ENCODE peak calls at places on chromosomes 5 and 9, in ten cellular contexts. One of them, this sample, is unnamed.

GRCh38 chr5:15932066-15932465 is 247.5 kb downstream of the MARCHF11 start:
- DNase-seq in heart left ventricle: no peak
- DNase-seq in IMR-90: no peak
- DNase-seq in uterus: no peak
- DNase-seq in neuronal stem cell: no peak
- DNase-seq in tibial artery: no peak
- DNase-seq in AG04450: no peak
- DNase-seq in left lung: no peak
- DNase-seq in colonic mucosa: no peak
- DNase-seq in upper lobe of left lung: no peak
- DNase-seq in this sample: peak; percentile 80

GRCh38 chr5:151719228-151719861 is 32.6 kb upstream of the SPARC start:
- DNase-seq in upper lobe of left lung: no peak
- DNase-seq in colonic mucosa: peak; percentile 45
- DNase-seq in left lung: no peak
- DNase-seq in neuronal stem cell: no peak
- DNase-seq in tibial artery: no peak
- DNase-seq in uterus: no peak
- DNase-seq in heart left ventricle: no peak
- DNase-seq in IMR-90: peak; percentile 50
- DNase-seq in AG04450: no peak
- DNase-seq in this sample: peak; percentile 59

GRCh38 chr5:78899922-78900362 is 85.2 kb downstream of the ARSB start:
- DNase-seq in upper lobe of left lung: peak; percentile 48
- DNase-seq in tibial artery: no peak
- DNase-seq in neuronal stem cell: peak; percentile 50
- DNase-seq in AG04450: no peak
- DNase-seq in uterus: no peak
- DNase-seq in left lung: no peak
- DNase-seq in colonic mucosa: peak; percentile 52
- DNase-seq in heart left ventricle: no peak
- DNase-seq in IMR-90: peak; percentile 67
- DNase-seq in this sample: peak; percentile 69

GRCh38 chr5:141672856-141673813 is 8.9 kb downstream of the ARAP3 start:
- DNase-seq in IMR-90: no peak
- DNase-seq in colonic mucosa: no peak
- DNase-seq in heart left ventricle: no peak
- DNase-seq in left lung: no peak
- DNase-seq in upper lobe of left lung: no peak
- DNase-seq in uterus: no peak
- DNase-seq in AG04450: no peak
- DNase-seq in tibial artery: no peak
- DNase-seq in neuronal stem cell: no peak
- DNase-seq in this sample: no peak

GRCh38 chr5:542693-543311 is 18.6 kb upstream of the SLC9A3 start:
- DNase-seq in IMR-90: no peak
- DNase-seq in left lung: peak; percentile 76
- DNase-seq in heart left ventricle: peak; percentile 58
- DNase-seq in uterus: no peak
- DNase-seq in AG04450: no peak
- DNase-seq in tibial artery: peak; percentile 62
- DNase-seq in colonic mucosa: no peak
- DNase-seq in neuronal stem cell: no peak
- DNase-seq in upper lobe of left lung: no peak
- DNase-seq in this sample: no peak

GRCh38 chr9:33287087-33287490 is 3.2 kb upstream of the NFX1 start:
- DNase-seq in IMR-90: peak; percentile 75
- DNase-seq in uterus: no peak
- DNase-seq in left lung: no peak
- DNase-seq in heart left ventricle: no peak
- DNase-seq in upper lobe of left lung: peak; percentile 44
- DNase-seq in neuronal stem cell: no peak
- DNase-seq in tibial artery: no peak
- DNase-seq in colonic mucosa: peak; percentile 69
- DNase-seq in AG04450: peak; percentile 55
- DNase-seq in this sample: peak; percentile 49

GRCh38 chr9:76655121-76655531 is 109.1 kb upstream of the PCA3 start:
- DNase-seq in upper lobe of left lung: no peak
- DNase-seq in AG04450: no peak
- DNase-seq in neuronal stem cell: no peak
- DNase-seq in left lung: no peak
- DNase-seq in uterus: no peak
- DNase-seq in heart left ventricle: no peak
- DNase-seq in colonic mucosa: no peak
- DNase-seq in IMR-90: no peak
- DNase-seq in tibial artery: no peak
- DNase-seq in this sample: no peak

GRCh38 chr5:125575561-125576504 is 829.4 kb upstream of the ZNF608 start:
- DNase-seq in uterus: no peak
- DNase-seq in tibial artery: no peak
- DNase-seq in upper lobe of left lung: no peak
- DNase-seq in colonic mucosa: peak; percentile 72
- DNase-seq in IMR-90: no peak
- DNase-seq in neuronal stem cell: peak; percentile 37
- DNase-seq in left lung: no peak
- DNase-seq in AG04450: no peak
- DNase-seq in heart left ventricle: no peak
- DNase-seq in this sample: peak; percentile 89

GRCh38 chr5:17634160-17634559 is at the start of gene TAF11L14:
- DNase-seq in left lung: no peak
- DNase-seq in AG04450: no peak
- DNase-seq in neuronal stem cell: no peak
- DNase-seq in colonic mucosa: no peak
- DNase-seq in uterus: no peak
- DNase-seq in heart left ventricle: no peak
- DNase-seq in upper lobe of left lung: no peak
- DNase-seq in tibial artery: no peak
- DNase-seq in IMR-90: no peak
- DNase-seq in this sample: no peak

GRCh38 chr9:101727621-101728524 is 10.6 kb downstream of the GRIN3A start:
- DNase-seq in uterus: no peak
- DNase-seq in left lung: no peak
- DNase-seq in colonic mucosa: no peak
- DNase-seq in AG04450: no peak
- DNase-seq in IMR-90: peak; percentile 11
- DNase-seq in tibial artery: no peak
- DNase-seq in upper lobe of left lung: no peak
- DNase-seq in heart left ventricle: no peak
- DNase-seq in neuronal stem cell: no peak
- DNase-seq in this sample: peak; percentile 49

GRCh38 chr9:70422371-70423043 is 8.1 kb upstream of the KLF9 start:
- DNase-seq in heart left ventricle: no peak
- DNase-seq in left lung: no peak
- DNase-seq in neuronal stem cell: no peak
- DNase-seq in upper lobe of left lung: no peak
- DNase-seq in AG04450: no peak
- DNase-seq in IMR-90: no peak
- DNase-seq in tibial artery: peak; percentile 34
- DNase-seq in colonic mucosa: no peak
- DNase-seq in uterus: no peak
- DNase-seq in this sample: peak; percentile 23

GRCh38 chr5:88674262-88675158 is 208.5 kb downstream of the MEF2C start:
- DNase-seq in AG04450: no peak
- DNase-seq in heart left ventricle: peak; percentile 55
- DNase-seq in uterus: no peak
- DNase-seq in left lung: peak; percentile 76
- DNase-seq in upper lobe of left lung: no peak
- DNase-seq in neuronal stem cell: no peak
- DNase-seq in IMR-90: no peak
- DNase-seq in tibial artery: no peak
- DNase-seq in colonic mucosa: no peak
- DNase-seq in this sample: peak; percentile 91

GRCh38 chr9:130731355-130731754 is 37.8 kb downstream of the EXOSC2 start:
- DNase-seq in AG04450: no peak
- DNase-seq in tibial artery: no peak
- DNase-seq in IMR-90: no peak
- DNase-seq in heart left ventricle: no peak
- DNase-seq in neuronal stem cell: no peak
- DNase-seq in left lung: no peak
- DNase-seq in colonic mucosa: no peak
- DNase-seq in upper lobe of left lung: no peak
- DNase-seq in uterus: no peak
- DNase-seq in this sample: no peak

GRCh38 chr9:113633782-113634596 is 170.5 kb downstream of the RGS3 start:
- DNase-seq in IMR-90: peak; percentile 36
- DNase-seq in neuronal stem cell: no peak
- DNase-seq in colonic mucosa: no peak
- DNase-seq in tibial artery: peak; percentile 58
- DNase-seq in upper lobe of left lung: peak; percentile 13
- DNase-seq in AG04450: no peak
- DNase-seq in left lung: no peak
- DNase-seq in heart left ventricle: peak; percentile 36
- DNase-seq in uterus: no peak
- DNase-seq in this sample: peak; percentile 95

GRCh38 chr9:113631811-113632665 is 168.5 kb downstream of the RGS3 start:
- DNase-seq in heart left ventricle: no peak
- DNase-seq in colonic mucosa: no peak
- DNase-seq in neuronal stem cell: no peak
- DNase-seq in AG04450: no peak
- DNase-seq in IMR-90: no peak
- DNase-seq in upper lobe of left lung: peak; percentile 11
- DNase-seq in left lung: peak; percentile 6
- DNase-seq in uterus: no peak
- DNase-seq in tibial artery: no peak
- DNase-seq in this sample: no peak

GRCh38 chr9:113631093-113631765 is 167.7 kb downstream of the RGS3 start:
- DNase-seq in colonic mucosa: no peak
- DNase-seq in upper lobe of left lung: no peak
- DNase-seq in uterus: peak; percentile 8
- DNase-seq in tibial artery: peak; percentile 43
- DNase-seq in IMR-90: no peak
- DNase-seq in neuronal stem cell: no peak
- DNase-seq in left lung: peak; percentile 30
- DNase-seq in heart left ventricle: peak; percentile 40
- DNase-seq in AG04450: no peak
- DNase-seq in this sample: no peak

GRCh38 chr9:113634597-113635515 is 171.3 kb downstream of the RGS3 start:
- DNase-seq in left lung: no peak
- DNase-seq in tibial artery: peak; percentile 40
- DNase-seq in AG04450: no peak
- DNase-seq in neuronal stem cell: no peak
- DNase-seq in uterus: no peak
- DNase-seq in IMR-90: peak; percentile 69
- DNase-seq in upper lobe of left lung: peak; percentile 5
- DNase-seq in colonic mucosa: no peak
- DNase-seq in heart left ventricle: peak; percentile 14
- DNase-seq in this sample: peak; percentile 59

GRCh38 chr9:113632776-113633590 is 169.5 kb downstream of the RGS3 start:
- DNase-seq in tibial artery: no peak
- DNase-seq in upper lobe of left lung: peak; percentile 37
- DNase-seq in AG04450: no peak
- DNase-seq in colonic mucosa: no peak
- DNase-seq in left lung: peak; percentile 23
- DNase-seq in neuronal stem cell: no peak
- DNase-seq in IMR-90: peak; percentile 78
- DNase-seq in heart left ventricle: peak; percentile 41
- DNase-seq in uterus: no peak
- DNase-seq in this sample: no peak
- H3K27ac ChIP-seq in tibial artery: no peak overlapping the region
- H3K27ac ChIP-seq in upper lobe of left lung: no peak overlapping the region
- H3K27ac ChIP-seq in AG04450: no peak overlapping the region
- H3K27ac ChIP-seq in colonic mucosa: no peak overlapping the region
- H3K27ac ChIP-seq in left lung: no peak overlapping the region
- H3K27ac ChIP-seq in neuronal stem cell: no peak overlapping the region
- H3K27ac ChIP-seq in IMR-90: no peak overlapping the region
- H3K27ac ChIP-seq in heart left ventricle: no peak overlapping the region
- H3K27ac ChIP-seq in uterus: no peak overlapping the region
- H3K27ac ChIP-seq in this sample: no peak overlapping the region

GRCh38 chr5:166551384-166551783 is 1740.1 kb upstream of the WWC1 start:
- DNase-seq in upper lobe of left lung: no peak
- DNase-seq in heart left ventricle: no peak
- DNase-seq in colonic mucosa: no peak
- DNase-seq in tibial artery: no peak
- DNase-seq in IMR-90: no peak
- DNase-seq in AG04450: no peak
- DNase-seq in neuronal stem cell: no peak
- DNase-seq in uterus: no peak
- DNase-seq in left lung: no peak
- DNase-seq in this sample: no peak
- H3K9me3 ChIP-seq in upper lobe of left lung: no peaks in the 10 kb centered on the region
- H3K9me3 ChIP-seq in heart left ventricle: no peaks in the 10 kb centered on the region
- H3K9me3 ChIP-seq in colonic mucosa: no peaks in the 10 kb centered on the region
- H3K9me3 ChIP-seq in tibial artery: no peaks in the 10 kb centered on the region
- H3K9me3 ChIP-seq in IMR-90: peaks cover 3% of the 10 kb centered on the region
- H3K9me3 ChIP-seq in AG04450: peaks cover 6% of the 10 kb centered on the region
- H3K9me3 ChIP-seq in neuronal stem cell: no peaks in the 10 kb centered on the region
- H3K9me3 ChIP-seq in uterus: no peaks in the 10 kb centered on the region
- H3K9me3 ChIP-seq in left lung: peaks cover 1% of the 10 kb centered on the region
- H3K9me3 ChIP-seq in this sample: no peaks in the 10 kb centered on the region

DNA sequence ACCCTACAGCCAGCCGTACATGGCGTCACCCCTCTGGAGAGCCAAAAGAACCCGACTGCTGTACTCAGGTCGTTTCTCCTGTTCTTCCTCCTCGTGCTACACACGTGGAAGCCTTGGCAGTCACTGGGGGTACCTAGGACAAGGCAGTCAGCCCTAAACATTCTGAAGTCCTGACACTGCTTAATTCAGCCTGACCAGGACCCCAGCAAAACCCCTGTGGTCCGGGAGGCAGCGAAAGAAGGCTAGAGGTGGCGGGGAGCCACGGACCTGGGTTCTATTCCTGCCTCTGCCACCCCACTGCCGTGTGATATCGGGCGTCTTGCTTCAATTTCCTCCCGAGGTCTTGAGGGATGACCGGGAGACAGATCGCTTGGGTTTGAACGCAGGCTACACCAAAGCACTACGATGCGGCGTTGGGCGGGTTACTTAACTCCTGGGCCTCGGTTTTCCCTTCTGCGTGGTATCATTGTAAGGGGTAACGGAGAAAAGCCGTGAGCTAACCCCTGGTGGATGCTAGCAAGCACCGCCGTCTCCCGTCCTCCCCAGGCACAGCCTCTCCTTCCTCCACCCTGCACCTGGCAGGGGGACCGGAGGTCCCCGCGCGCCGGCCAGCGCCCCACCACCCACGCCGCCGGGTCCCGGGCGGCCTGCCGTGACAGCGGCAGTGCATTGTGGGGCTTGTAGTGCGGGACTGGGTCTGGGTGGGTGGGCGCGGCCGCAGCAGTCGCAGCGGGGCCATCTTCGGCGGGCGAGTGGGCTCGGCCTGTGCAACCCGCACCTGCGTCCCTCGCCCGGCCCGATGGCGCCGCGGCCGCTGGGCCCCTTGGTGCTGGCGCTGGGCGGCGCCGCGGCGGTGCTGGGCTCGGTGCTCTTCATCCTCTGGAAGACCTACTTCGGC is at the start of gene ARL10:
- DNase-seq in AG04450: no peak
- DNase-seq in neuronal stem cell: peak; percentile 46
- DNase-seq in left lung: no peak
- DNase-seq in IMR-90: peak; percentile 20
- DNase-seq in upper lobe of left lung: peak; percentile 23
- DNase-seq in tibial artery: peak; percentile 66
- DNase-seq in colonic mucosa: no peak
- DNase-seq in heart left ventricle: peak; percentile 76
- DNase-seq in uterus: peak; percentile 40
- DNase-seq in this sample: peak; percentile 57
- H3K27ac ChIP-seq in AG04450: peak within 1 kb of the TSS; percentile 47
- H3K27ac ChIP-seq in neuronal stem cell: no peak within 1 kb of the TSS
- H3K27ac ChIP-seq in left lung: no peak within 1 kb of the TSS
- H3K27ac ChIP-seq in IMR-90: peak within 1 kb of the TSS; percentile 64
- H3K27ac ChIP-seq in upper lobe of left lung: no peak within 1 kb of the TSS
- H3K27ac ChIP-seq in tibial artery: peak within 1 kb of the TSS; percentile 91
- H3K27ac ChIP-seq in colonic mucosa: peak within 1 kb of the TSS; percentile 61
- H3K27ac ChIP-seq in heart left ventricle: peak within 1 kb of the TSS; percentile 59
- H3K27ac ChIP-seq in uterus: peak within 1 kb of the TSS; percentile 76
- H3K27ac ChIP-seq in this sample: no peak within 1 kb of the TSS

GRCh38 chr5:154881986-154882385 is 23.6 kb downstream of the CNOT8 start:
- DNase-seq in IMR-90: no peak
- DNase-seq in heart left ventricle: no peak
- DNase-seq in left lung: no peak
- DNase-seq in AG04450: no peak
- DNase-seq in upper lobe of left lung: no peak
- DNase-seq in colonic mucosa: no peak
- DNase-seq in tibial artery: no peak
- DNase-seq in neuronal stem cell: no peak
- DNase-seq in uterus: no peak
- DNase-seq in this sample: no peak
- H3K9me3 ChIP-seq in IMR-90: peaks cover 19% of the 10 kb centered on the region
- H3K9me3 ChIP-seq in heart left ventricle: peaks cover 4% of the 10 kb centered on the region
- H3K9me3 ChIP-seq in left lung: peaks cover 49% of the 10 kb centered on the region
- H3K9me3 ChIP-seq in AG04450: peaks cover 29% of the 10 kb centered on the region
- H3K9me3 ChIP-seq in upper lobe of left lung: peaks cover 38% of the 10 kb centered on the region
- H3K9me3 ChIP-seq in colonic mucosa: peaks cover 11% of the 10 kb centered on the region
- H3K9me3 ChIP-seq in tibial artery: no peaks in the 10 kb centered on the region
- H3K9me3 ChIP-seq in neuronal stem cell: peaks cover 21% of the 10 kb centered on the region
- H3K9me3 ChIP-seq in uterus: peaks cover 4% of the 10 kb centered on the region
- H3K9me3 ChIP-seq in this sample: peaks cover 19% of the 10 kb centered on the region

This sample was measured in WERI-Rb-1.